ENCODE peak calls at places on chromosomes 3 and 15, in eight cellular contexts. X is NB4; B is CD4-positive, alpha-beta memory T cell; N is right cardiac atrium; Y is CD8-positive, alpha-beta T cell; S is psoas muscle; T is NCI-H460; W is activated B cell treated with CpG ODN at 0.5 μM for 24 hours. Q is an unnamed sample.

GRCh38 chr3:45207471-45207870 is 18.6 kb downstream of the TMEM158 start:
- DNase-seq in N (no peak), S (no peak), T (no peak), B (no peak), W (no peak), X (no peak), Y (no peak), Q (no peak)

GRCh38 chr15:96349933-96350292 is 19.4 kb downstream of the NR2F2 start:
- DNase-seq in S (no peak), Y (no peak), N (no peak), X (no peak), T (no peak), B (no peak), W (no peak), Q (no peak)

GRCh38 chr3:14532691-14533456 is 7.3 kb downstream of the GRIP2 start:
- DNase-seq in S (peak), B (no peak), X (no peak), Y (no peak), T (peak), W (no peak), N (peak), Q (peak)

GRCh38 chr3:62607287-62608029 is 234.1 kb upstream of the FEZF2 start:
- DNase-seq in N (peak), S (no peak), B (no peak), W (no peak), Y (no peak), X (no peak), T (no peak), Q (no peak)

GRCh38 chr3:177196473-177197040 is 725 bp downstream of the TBL1XR1 start:
- DNase-seq in B (peak), X (peak), Y (peak), S (no peak), W (peak), N (no peak), T (no peak), Q (peak)

GRCh38 chr3:49256152-49256551 is 20.9 kb downstream of the C3orf62 start:
- DNase-seq in Y (no peak), S (no peak), W (no peak), B (no peak), X (no peak), T (no peak), N (no peak), Q (no peak)

GRCh38 chr3:48428088-48428862 is 1.6 kb downstream of the PLXNB1 start:
- DNase-seq in W (no peak), S (no peak), T (no peak), B (no peak), Y (no peak), X (no peak), N (no peak), Q (no peak)

GRCh38 chr3:5754602-5755001 is 567.1 kb downstream of the EDEM1 start:
- DNase-seq in T (no peak), N (no peak), W (no peak), X (peak), Y (no peak), B (no peak), S (no peak), Q (peak)

GRCh38 chr15:75089781-75090734 is 66.7 kb downstream of the PPCDC start:
- DNase-seq in T (no peak), Y (no peak), B (no peak), X (peak), N (peak), W (no peak), S (no peak), Q (no peak)

GRCh38 chr15:86572368-86572841 is 492.7 kb downstream of the AGBL1 start:
- DNase-seq in S (no peak), N (no peak), X (no peak), Y (no peak), T (no peak), B (no peak), W (no peak), Q (no peak)

GRCh38 chr15:96270581-96271172 is 59.8 kb upstream of the NR2F2 start:
- DNase-seq in N (no peak), B (no peak), S (no peak), W (no peak), Y (no peak), X (peak), T (no peak), Q (no peak)

GRCh38 chr3:184176377-184177330 is 2.0 kb downstream of the AP2M1 start:
- DNase-seq in S (peak), T (peak), W (no peak), N (peak), B (no peak), X (peak), Y (no peak), Q (peak)

GRCh38 chr15:41494922-41495735 is 1.5 kb downstream of the ITPKA start:
- DNase-seq in S (no peak), N (no peak), W (peak), Y (no peak), B (peak), X (no peak), T (no peak), Q (peak)

GRCh38 chr3:51538115-51538458 is 432 bp upstream of the RAD54L2 start:
- DNase-seq in W (no peak), B (no peak), X (peak), T (no peak), Y (no peak), S (no peak), N (no peak), Q (peak)

GRCh38 chr3:184240384-184241140 is 8.2 kb downstream of the ALG3 start:
- DNase-seq in N (no peak), S (no peak), X (peak), W (no peak), T (no peak), Y (no peak), B (no peak), Q (no peak)

GRCh38 chr3:194025119-194025518 is 110.8 kb upstream of the HES1 start:
- DNase-seq in Y (no peak), W (no peak), B (no peak), S (no peak), T (no peak), X (no peak), N (no peak), Q (no peak)

GRCh38 chr3:63911395-63911900 is 735 bp downstream of the SCAANT1 start:
- DNase-seq in S (no peak), B (peak), T (no peak), N (no peak), W (no peak), X (no peak), Y (no peak), Q (no peak)

GRCh38 chr3:180175572-180175971 is 138.8 kb upstream of the PEX5L start:
- DNase-seq in N (no peak), Y (no peak), T (no peak), X (no peak), W (no peak), S (no peak), B (no peak), Q (no peak)

GRCh38 chr3:126156468-126156867 is 23.9 kb downstream of the ALDH1L1 start:
- DNase-seq in N (no peak), T (no peak), Y (no peak), X (no peak), W (no peak), S (no peak), B (no peak), Q (peak)

GRCh38 chr15:52257734-52258062 is 37.9 kb downstream of the MYO5C start:
- DNase-seq in X (no peak), N (no peak), W (no peak), B (no peak), Y (no peak), S (peak), T (no peak), Q (no peak)

GRCh38 chr15:69996842-69997478 is 100.8 kb downstream of the TLE3 start:
- DNase-seq in T (no peak), X (no peak), W (no peak), N (no peak), Y (no peak), B (no peak), S (no peak), Q (no peak)

GRCh38 chr3:98172621-98173020 is 6.1 kb downstream of the OR5H15 start:
- DNase-seq in B (no peak), N (no peak), W (no peak), Y (no peak), T (no peak), X (no peak), S (no peak), Q (no peak)

GRCh38 chr3:151969026-151969658 is 95.7 kb downstream of the SUCNR1 start:
- DNase-seq in X (no peak), Y (no peak), N (no peak), B (no peak), S (no peak), T (no peak), W (no peak), Q (no peak)

GRCh38 chr3:13509066-13509815 is 29.1 kb downstream of the HDAC11 start:
- DNase-seq in W (no peak), S (peak), B (no peak), N (no peak), T (no peak), Y (no peak), X (no peak), Q (no peak)

GRCh38 chr3:27568393-27568792 is 84.2 kb upstream of the SLC4A7 start:
- DNase-seq in S (peak), X (no peak), T (no peak), B (no peak), N (peak), W (no peak), Y (no peak), Q (peak)

GRCh38 chr3:47381317-47382157 is 716 bp downstream of the PTPN23 start:
- DNase-seq in N (peak), W (peak), Y (peak), X (peak), B (peak), S (peak), T (peak), Q (peak)

GRCh38 chr15:76162784-76163428 is 103.1 kb downstream of the TMEM266 start:
- DNase-seq in Y (no peak), N (peak), S (no peak), B (no peak), W (no peak), X (no peak), T (no peak), Q (no peak)

GRCh38 chr3:39090922-39091321 is 16.5 kb downstream of the GORASP1 start:
- DNase-seq in X (no peak), S (no peak), T (no peak), Y (no peak), N (no peak), W (no peak), B (no peak), Q (no peak)

GRCh38 chr3:149781216-149781615 is 11.1 kb downstream of the ANKUB1 start:
- DNase-seq in Y (no peak), S (no peak), N (no peak), T (no peak), W (no peak), B (no peak), X (peak), Q (no peak)

GRCh38 chr3:187888658-187889057 is 143.4 kb upstream of the BCL6 start:
- DNase-seq in B (no peak), Y (no peak), T (no peak), N (no peak), W (no peak), X (no peak), S (no peak), Q (no peak)

GRCh38 chr15:67110958-67111864 is 45.8 kb downstream of the SMAD3 start:
- DNase-seq in N (no peak), S (no peak), T (no peak), Y (no peak), B (no peak), X (no peak), W (no peak), Q (no peak)

GRCh38 chr3:47536221-47536891 is 22.8 kb upstream of the ELP6 start:
- DNase-seq in X (no peak), T (no peak), B (no peak), S (no peak), Y (no peak), N (no peak), W (no peak), Q (no peak)

GRCh38 chr3:123344941-123345594 is 103.8 kb downstream of the ADCY5 start:
- DNase-seq in B (no peak), X (no peak), W (no peak), Y (no peak), T (no peak), S (no peak), N (no peak), Q (no peak)

GRCh38 chr3:55292360-55292759 is 194.7 kb downstream of the WNT5A start:
- DNase-seq in S (no peak), B (no peak), X (no peak), N (no peak), W (no peak), Y (no peak), T (no peak), Q (no peak)

GRCh38 chr3:131591394-131591990 is 88.7 kb upstream of the MRPL3 start:
- DNase-seq in W (no peak), N (no peak), X (no peak), S (no peak), B (no peak), T (no peak), Y (no peak), Q (peak)

GRCh38 chr15:65856821-65857455 is 12.4 kb upstream of the RAB11A start:
- DNase-seq in B (peak), W (peak), S (peak), Y (peak), X (peak), N (peak), T (peak), Q (peak)

GRCh38 chr3:197541756-197542539 is 13.8 kb downstream of the BDH1 start:
- DNase-seq in W (no peak), N (peak), T (no peak), X (no peak), B (no peak), Y (no peak), S (peak), Q (peak)

GRCh38 chr15:90730290-90730689 is 13.1 kb downstream of the BLM start:
- DNase-seq in W (no peak), B (no peak), S (no peak), T (no peak), Y (no peak), N (no peak), X (no peak), Q (no peak)

GRCh38 chr3:186990878-186991308 is 60.6 kb downstream of the ST6GAL1 start:
- DNase-seq in Y (no peak), S (no peak), X (no peak), B (no peak), T (no peak), W (no peak), N (no peak), Q (peak)

GRCh38 chr3:137761099-137761562 is 3.0 kb upstream of the SOX14 start:
- DNase-seq in X (no peak), S (no peak), T (no peak), B (no peak), W (no peak), Y (no peak), N (no peak), Q (no peak)